ENCODE peak calls at places on chromosome 7, in six cellular contexts. Q, S, Z, C, L and P are unnamed samples.

GRCh38 chr7:132044247-132044646 is 487.8 kb upstream of the PODXL start:
- DNase-seq in Q (no peak), Z (no peak), S (no peak), C (no peak), L (no peak), P (no peak)

GRCh38 chr7:129958643-129959479 is 6.1 kb upstream of the UBE2H start:
- DNase-seq in L (peak; percentile 95), S (no peak), Q (peak; percentile 84), Z (peak; percentile 92), C (no peak), P (peak; percentile 79)

GRCh38 chr7:149682038-149682437 is 91.3 kb downstream of the ZNF467 start:
- DNase-seq in C (no peak), L (no peak), Q (no peak), Z (no peak), S (no peak), P (no peak)

GRCh38 chr7:85673881-85674280 is 487.0 kb upstream of the SEMA3D start:
- DNase-seq in C (no peak), S (no peak), Z (no peak), Q (no peak), L (no peak), P (no peak)

GRCh38 chr7:105656922-105657521 is 75.7 kb upstream of the EFCAB10 start:
- DNase-seq in L (peak; percentile 92), Q (no peak), S (peak; percentile 94), Z (peak; percentile 58), C (no peak), P (peak; percentile 59)

GRCh38 chr7:26399309-26399610 is 107.6 kb downstream of the SNX10 start:
- DNase-seq in Z (peak; percentile 48), C (no peak), S (no peak), Q (no peak), L (no peak), P (peak; percentile 83)

GRCh38 chr7:3138206-3138605 is 94.5 kb upstream of the CARD11 start:
- DNase-seq in L (no peak), S (no peak), Z (no peak), Q (no peak), C (no peak), P (no peak)

GRCh38 chr7:151110236-151110940 is 24.1 kb downstream of the AGAP3 start:
- DNase-seq in S (no peak), C (no peak), L (no peak), Q (no peak), Z (no peak), P (peak; percentile 50)

GRCh38 chr7:22427122-22427503 is 70.2 kb upstream of the RAPGEF5 start:
- DNase-seq in S (no peak), Q (no peak), Z (no peak), L (no peak), C (no peak), P (no peak)

GRCh38 chr7:38463277-38464224 is 167.6 kb downstream of the AMPH start:
- DNase-seq in Z (peak; percentile 7), C (peak; percentile 61), L (no peak), S (no peak), Q (no peak), P (no peak)

GRCh38 chr7:44727346-44728262 is 21.0 kb upstream of the ZMIZ2 start:
- DNase-seq in Q (no peak), C (no peak), L (no peak), Z (no peak), S (no peak), P (no peak)

GRCh38 chr7:101754432-101755159 is 62.8 kb upstream of the CUX1 start:
- DNase-seq in C (no peak), Z (peak; percentile 44), S (no peak), Q (no peak), L (no peak), P (peak; percentile 80)

DNA sequence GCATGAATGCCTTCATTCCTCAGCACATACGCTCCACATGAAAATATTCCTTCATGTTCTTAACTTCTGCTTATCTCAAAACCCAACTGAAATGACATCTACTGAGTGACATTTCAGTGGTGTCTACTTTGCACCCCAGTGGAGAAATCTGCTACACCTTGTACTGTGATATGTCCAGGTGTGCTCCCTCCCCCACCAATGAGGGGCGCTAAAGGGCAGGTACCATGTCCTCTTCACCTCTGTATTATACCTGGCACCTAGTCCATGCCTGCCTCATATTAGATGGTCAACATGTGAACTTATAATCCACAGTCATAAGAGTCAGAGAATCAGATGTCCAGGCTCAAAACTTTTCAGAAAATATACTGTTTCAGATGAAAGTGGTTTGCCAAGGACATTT is 2.1 kb downstream of the PAXIP1 start:
- DNase-seq in S (no peak), Q (no peak), Z (no peak), L (peak; percentile 39), C (no peak), P (no peak)
- TF ChIP-seq CHD2 in S (no peak), Q (no peak), Z (no peak), L (no peak), C (no peak), P (no peak)

GRCh38 chr7:74094224-74095095 is 10.9 kb downstream of the LIMK1 start:
- DNase-seq in Q (no peak), C (peak; percentile 49), L (peak; percentile 73), S (peak; percentile 87), Z (peak; percentile 81), P (peak; percentile 90)
- TF ChIP-seq CHD2 in Q (no peak), C (no peak), L (no peak), S (peak; percentile 39), Z (no peak), P (peak; percentile 86)

GRCh38 chr7:5598769-5599371 is 175.2 kb upstream of the TNRC18 start:
- DNase-seq in S (peak; percentile 61), Q (no peak), Z (peak; percentile 61), L (peak; percentile 87), C (no peak), P (peak; percentile 47)
- TF ChIP-seq CHD2 in S (no peak), Q (no peak), Z (no peak), L (peak; percentile 64), C (no peak), P (no peak)

GRCh38 chr7:98598846-98599615 is 18.1 kb upstream of the NPTX2 start:
- DNase-seq in C (no peak), Q (no peak), L (no peak), Z (no peak), S (no peak), P (no peak)
- TF ChIP-seq CHD2 in C (no peak), Q (no peak), L (no peak), Z (no peak), S (no peak), P (no peak)

GRCh38 chr7:27462575-27463270 is 200.0 kb downstream of the HIBADH start:
- DNase-seq in L (no peak), C (no peak), Q (no peak), S (no peak), Z (no peak), P (no peak)
- TF ChIP-seq CHD2 in L (no peak), C (no peak), Q (no peak), S (no peak), Z (no peak), P (no peak)

GRCh38 chr7:18123508-18124239 is 96.0 kb upstream of the PRPS1L1 start:
- DNase-seq in L (no peak), Z (no peak), S (no peak), Q (no peak), C (no peak), P (no peak)

GRCh38 chr7:18125536-18125935 is 97.9 kb upstream of the PRPS1L1 start:
- DNase-seq in Q (no peak), S (no peak), L (no peak), Z (no peak), C (no peak), P (no peak)

GRCh38 chr7:18117482-18117881 is 89.8 kb upstream of the PRPS1L1 start:
- DNase-seq in Z (no peak), L (no peak), C (no peak), S (no peak), Q (no peak), P (no peak)

GRCh38 chr7:18116661-18117060 is 89.0 kb upstream of the PRPS1L1 start:
- DNase-seq in L (no peak), C (no peak), S (no peak), Z (no peak), Q (no peak), P (no peak)

GRCh38 chr7:18119985-18120384 is 92.3 kb upstream of the PRPS1L1 start:
- DNase-seq in S (no peak), Z (peak; percentile 7), Q (no peak), C (no peak), L (no peak), P (no peak)
- TF ChIP-seq CHD2 in S (no peak), Z (no peak), Q (no peak), C (no peak), L (no peak), P (no peak)

GRCh38 chr7:1811850-1812692 is 142.0 kb downstream of the ELFN1 start:
- DNase-seq in Q (peak; percentile 42), C (no peak), Z (peak; percentile 27), S (no peak), L (no peak), P (peak; percentile 90)
- TF ChIP-seq CHD2 in Q (no peak), C (no peak), Z (no peak), S (no peak), L (no peak), P (no peak)